ENCODE peak calls at places on chromosomes 12 and 14, in six cellular contexts. U is IMR-90, R is neuronal stem cell, Q is H1, F is mesenchymal stem cell, T is trophoblast cell. Y is an unnamed sample.

GRCh38 chr14:52342849-52343606 is 28.9 kb downstream of the PTGER2 start:
- DNase-seq in U (peak), R (no peak), Q (no peak), F (no peak), T (no peak), Y (no peak)

GRCh38 chr12:90855534-90855933 is 99.4 kb downstream of the CCER1 start:
- DNase-seq in U (no peak), R (no peak), Q (no peak), F (no peak), T (no peak), Y (no peak)

GRCh38 chr12:8970432-8970831 is 18.9 kb upstream of the KLRG1 start:
- DNase-seq in U (no peak), R (no peak), Q (no peak), F (no peak), T (no peak), Y (no peak)

GRCh38 chr14:46499521-46499920 is 152.1 kb downstream of the RPL10L start:
- DNase-seq in U (no peak), R (no peak), Q (no peak), F (no peak), T (no peak), Y (no peak)

GRCh38 chr12:41188058-41188840 is at the start of gene PDZRN4:
- DNase-seq in U (no peak), R (peak), Q (no peak), F (peak), T (no peak), Y (peak)

GRCh38 chr12:93266-94005 is 26.9 kb downstream of the IQSEC3 start:
- DNase-seq in U (no peak), R (no peak), Q (no peak), F (no peak), T (no peak), Y (no peak)

GRCh38 chr14:53192023-53192422 is 38.9 kb upstream of the DDHD1 start:
- DNase-seq in U (no peak), R (no peak), Q (no peak), F (no peak), T (no peak), Y (no peak)

GRCh38 chr12:103915306-103915705 is 14.9 kb upstream of the HSP90B1 start:
- DNase-seq in U (peak), R (no peak), Q (no peak), F (no peak), T (no peak), Y (no peak)

GRCh38 chr12:68970951-68971350 is 38.0 kb upstream of the CPM start:
- DNase-seq in U (no peak), R (no peak), Q (no peak), F (no peak), T (peak), Y (no peak)

GRCh38 chr12:100827901-100828520 is 33.4 kb downstream of the ANO4 start:
- DNase-seq in U (peak), R (peak), Q (no peak), F (peak), T (peak), Y (no peak)

GRCh38 chr12:129873458-129873857 is 30.4 kb downstream of the TMEM132D start:
- DNase-seq in U (no peak), R (peak), Q (no peak), F (no peak), T (no peak), Y (no peak)

GRCh38 chr12:1350934-1351240 is 243.5 kb downstream of the FBXL14 start:
- DNase-seq in U (no peak), R (no peak), Q (no peak), F (no peak), T (no peak), Y (no peak)

GRCh38 chr14:80565001-80565400 is 353.7 kb upstream of the DIO2 start:
- DNase-seq in U (no peak), R (no peak), Q (no peak), F (no peak), T (peak), Y (no peak)

GRCh38 chr12:93197067-93197593 is 180.6 kb upstream of the NUDT4 start:
- DNase-seq in U (peak), R (no peak), Q (no peak), F (no peak), T (peak), Y (no peak)

GRCh38 chr14:95529242-95529641 is 5.6 kb upstream of the GLRX5 start:
- DNase-seq in U (no peak), R (no peak), Q (no peak), F (no peak), T (no peak), Y (no peak)

GRCh38 chr12:5556033-5556614 is 124.2 kb downstream of the NTF3 start:
- DNase-seq in U (no peak), R (no peak), Q (no peak), F (no peak), T (peak), Y (peak)

GRCh38 chr14:50364792-50365191 is 31.9 kb downstream of the CDKL1 start:
- DNase-seq in U (no peak), R (no peak), Q (no peak), F (no peak), T (no peak), Y (no peak)

GRCh38 chr14:64566651-64567122 is 16.9 kb downstream of the PPP1R36 start:
- DNase-seq in U (no peak), R (no peak), Q (no peak), F (no peak), T (peak), Y (peak)

GRCh38 chr12:96078281-96078761 is 42.9 kb upstream of the LTA4H start:
- DNase-seq in U (peak), R (no peak), Q (no peak), F (no peak), T (no peak), Y (no peak)

GRCh38 chr14:30610719-30611388 is 11.3 kb upstream of the SCFD1 start:
- DNase-seq in U (peak), R (no peak), Q (no peak), F (peak), T (peak), Y (no peak)

GRCh38 chr14:41636492-41637392 is 30.1 kb downstream of the LRFN5 start:
- DNase-seq in U (peak), R (no peak), Q (peak), F (peak), T (peak), Y (no peak)

GRCh38 chr12:116718578-116719454 is 19.1 kb downstream of the SPRING1 start:
- DNase-seq in U (peak), R (no peak), Q (no peak), F (no peak), T (no peak), Y (no peak)

GRCh38 chr12:43113153-43113552 is 438.9 kb downstream of the ADAMTS20 start:
- DNase-seq in U (no peak), R (no peak), Q (no peak), F (peak), T (no peak), Y (no peak)

GRCh38 chr14:102509744-102510615 is at the start of gene ANKRD9:
- DNase-seq in U (peak), R (peak), Q (peak), F (peak), T (peak), Y (peak)

GRCh38 chr12:57548488-57548887 is 1.4 kb upstream of the KIF5A start:
- DNase-seq in U (no peak), R (no peak), Q (no peak), F (no peak), T (no peak), Y (no peak)

GRCh38 chr12:58844161-58844560 is 76.1 kb downstream of the LRIG3 start:
- DNase-seq in U (no peak), R (no peak), Q (no peak), F (no peak), T (no peak), Y (no peak)

GRCh38 chr14:105581551-105582341 is 55.4 kb downstream of the TMEM121 start:
- DNase-seq in U (no peak), R (no peak), Q (no peak), F (no peak), T (no peak), Y (no peak)
- H3K14ac ChIP-seq in U (no peak), R (no peak), Q (no peak), F (no peak), T (no peak), Y (no peak)

DNA sequence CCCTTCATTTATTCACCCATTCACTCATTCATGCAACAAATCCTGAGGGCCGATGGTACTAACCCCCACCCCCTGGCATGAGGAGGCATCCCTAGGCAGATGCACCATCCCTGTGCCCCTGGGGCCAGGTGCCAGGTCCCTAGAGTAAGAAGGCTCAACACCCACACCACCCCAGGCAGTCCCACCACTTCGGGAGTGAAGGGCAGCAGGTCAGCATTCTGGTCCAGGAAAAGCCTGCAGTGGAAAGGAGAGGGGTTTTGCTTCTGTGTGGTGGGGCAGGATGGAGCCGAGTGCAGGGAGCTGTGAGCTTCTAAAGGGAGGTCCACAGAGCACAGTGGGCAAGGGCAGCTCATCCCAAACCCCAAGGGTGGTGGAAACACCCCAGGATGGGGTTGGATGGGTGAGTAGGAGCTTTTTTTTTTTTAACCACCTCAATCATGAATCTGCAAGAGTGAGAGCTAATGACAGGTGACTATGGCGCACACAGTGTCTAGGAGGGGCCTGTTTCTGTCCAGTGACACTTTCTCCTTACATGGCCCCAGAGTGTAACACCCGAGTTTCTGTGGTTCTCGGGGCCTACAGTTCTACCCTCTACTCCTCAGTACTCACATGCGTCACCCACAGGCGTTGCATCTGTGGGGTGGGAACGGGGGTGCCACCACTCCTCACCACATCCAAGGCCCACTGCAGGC is 414.3 kb downstream of the TMEM121 start:
- DNase-seq in U (no peak), R (no peak), Q (no peak), F (no peak), T (no peak), Y (no peak)
- H3K14ac ChIP-seq in U (no peak), R (no peak), Q (no peak), F (no peak), T (no peak), Y (no peak)

DNA sequence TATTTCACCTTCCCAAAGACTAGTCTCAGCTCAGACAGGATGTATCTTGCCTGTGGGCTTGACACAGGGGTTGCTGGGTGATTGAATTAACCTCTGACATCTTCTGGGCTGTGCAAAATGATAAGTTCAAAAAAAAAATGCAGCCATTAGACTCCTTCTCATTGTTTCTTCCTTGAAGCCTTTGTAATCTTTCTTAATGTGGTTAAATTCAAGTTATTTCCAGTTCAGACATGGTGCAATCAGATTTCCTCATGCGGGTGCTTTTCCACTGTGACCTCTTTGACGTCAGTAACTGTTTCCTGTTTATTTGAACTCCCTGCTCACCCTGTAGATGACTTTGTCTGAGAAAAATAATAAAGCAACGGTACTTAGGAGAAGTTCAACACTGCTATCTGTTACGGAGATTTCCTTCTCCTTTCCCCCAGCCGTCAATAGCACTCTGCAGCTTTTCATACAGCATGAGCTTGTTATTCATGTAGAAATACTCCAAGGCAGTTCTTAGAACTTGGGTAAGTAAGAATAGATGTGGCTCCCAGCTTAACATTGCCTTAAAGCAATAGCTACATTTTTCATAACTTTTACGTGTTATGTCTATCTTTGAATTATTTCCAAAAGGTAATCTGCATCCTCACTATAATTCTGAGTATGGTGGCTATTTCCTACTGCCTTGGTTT is 155.5 kb downstream of the PRKCH start:
- DNase-seq in U (peak), R (no peak), Q (no peak), F (peak), T (peak), Y (no peak)
- H3K14ac ChIP-seq in U (peak), R (no peak), Q (no peak), F (no peak), T (no peak), Y (no peak)

DNA sequence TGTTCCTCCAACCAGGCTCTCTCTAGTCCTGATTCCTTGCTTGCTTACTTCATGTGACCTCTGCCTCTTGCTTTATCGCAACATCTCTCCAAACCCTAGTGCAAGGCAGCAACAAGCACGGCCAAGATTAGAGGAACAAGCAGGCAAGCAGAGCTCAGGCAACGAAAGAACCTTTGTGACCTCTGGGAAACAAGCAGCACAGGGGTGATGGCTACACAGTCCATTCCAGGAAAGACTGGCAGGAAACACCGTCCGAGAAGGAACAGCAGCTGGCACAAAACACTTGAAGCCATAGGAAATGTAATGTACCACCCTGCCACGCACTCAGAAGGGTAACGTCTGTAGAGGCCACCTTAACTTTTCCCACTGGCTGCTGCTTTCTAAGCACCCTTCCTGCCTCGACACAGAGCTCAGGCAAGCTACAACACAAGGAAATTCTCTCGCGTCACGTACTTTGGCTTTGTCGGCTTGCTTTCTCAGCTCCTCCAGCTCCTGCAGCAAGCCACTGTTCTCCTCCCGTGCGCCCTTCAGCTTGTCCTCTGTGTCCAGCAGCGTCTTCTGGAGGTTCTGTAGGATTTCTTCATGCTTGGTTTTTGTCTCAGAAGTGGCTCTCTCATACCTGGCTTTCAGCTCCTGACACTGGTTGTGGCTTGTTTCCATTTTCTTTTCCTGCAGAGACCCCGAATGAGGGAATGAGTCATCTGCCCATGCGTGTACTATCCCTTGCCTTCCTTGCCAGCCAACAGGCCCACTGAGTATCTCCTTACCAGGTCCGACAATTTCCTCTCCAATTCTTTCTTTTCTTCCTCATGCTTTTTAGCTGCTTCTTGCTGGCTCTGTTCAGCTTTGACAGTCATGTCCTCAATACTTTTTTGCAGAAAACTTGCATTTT is 61.4 kb upstream of the VPS33A start:
- DNase-seq in U (no peak), R (no peak), Q (no peak), F (no peak), T (no peak), Y (no peak)
- H3K14ac ChIP-seq in U (no peak), R (no peak), Q (no peak), F (no peak), T (no peak), Y (no peak)